ENCODE peak calls at places on chromosomes 1 and 21, in four cellular contexts. Q is stomach, X is PC-3, V is heart left ventricle. A is an unnamed sample.

GRCh38 chr1:27097484-27097917 is 57.4 kb downstream of the SLC9A1 start:
- DNase-seq in Q (peak; percentile 82), X (peak; percentile 86), V (peak; percentile 83), A (peak; percentile 87)

GRCh38 chr1:239947789-239948188 is 143.9 kb upstream of the FMN2 start:
- DNase-seq in Q (no peak), X (peak; percentile 53), V (no peak), A (no peak)

GRCh38 chr1:177181631-177182291 is 11.0 kb downstream of the BRINP2 start:
- DNase-seq in Q (peak; percentile 62), X (peak; percentile 78), V (peak; percentile 72), A (peak; percentile 83)

GRCh38 chr21:26846036-26846931 is 1.1 kb upstream of the ADAMTS1 start:
- DNase-seq in Q (peak; percentile 56), X (peak; percentile 69), V (peak; percentile 92), A (peak; percentile 85)

GRCh38 chr1:160429125-160429551 is 28.8 kb downstream of the VANGL2 start:
- DNase-seq in Q (peak; percentile 50), X (no peak), V (no peak), A (no peak)

GRCh38 chr1:94083653-94084052 is 37.3 kb downstream of the ABCA4 start:
- DNase-seq in Q (no peak), X (no peak), V (no peak), A (no peak)

GRCh38 chr1:109975718-109976117 is 8.8 kb upstream of the AHCYL1 start:
- DNase-seq in Q (no peak), X (peak; percentile 83), V (no peak), A (no peak)

GRCh38 chr1:177983824-177984528 is 14.1 kb upstream of the SEC16B start:
- DNase-seq in Q (no peak), X (peak; percentile 8), V (no peak), A (peak; percentile 77)

GRCh38 chr1:112369389-112370285 is 26.4 kb upstream of the CTTNBP2NL start:
- DNase-seq in Q (peak; percentile 89), X (peak; percentile 92), V (peak; percentile 93), A (peak; percentile 92)

GRCh38 chr21:25772680-25773079 is 37.9 kb downstream of the GABPA start:
- DNase-seq in Q (no peak), X (peak; percentile 11), V (no peak), A (no peak)

GRCh38 chr1:87149166-87150065 is 179.3 kb upstream of the LMO4 start:
- DNase-seq in Q (no peak), X (peak; percentile 58), V (no peak), A (no peak)

GRCh38 chr1:165381745-165382530 is 25.4 kb upstream of the LMX1A start:
- DNase-seq in Q (no peak), X (peak; percentile 9), V (no peak), A (no peak)

GRCh38 chr1:23367791-23368561 is 1.7 kb downstream of the ZNF436 start:
- DNase-seq in Q (peak; percentile 98), X (peak; percentile 98), V (peak; percentile 99), A (peak; percentile 99)
- TF ChIP-seq CTCF in Q (no peak), X (no peak), V (no peak), A (no peak)

GRCh38 chr1:83704350-83704749 is 294.6 kb downstream of the TTLL7 start:
- DNase-seq in Q (no peak), X (peak; percentile 4), V (no peak), A (no peak)
- TF ChIP-seq CTCF in Q (no peak), X (no peak), V (no peak), A (no peak)

DNA sequence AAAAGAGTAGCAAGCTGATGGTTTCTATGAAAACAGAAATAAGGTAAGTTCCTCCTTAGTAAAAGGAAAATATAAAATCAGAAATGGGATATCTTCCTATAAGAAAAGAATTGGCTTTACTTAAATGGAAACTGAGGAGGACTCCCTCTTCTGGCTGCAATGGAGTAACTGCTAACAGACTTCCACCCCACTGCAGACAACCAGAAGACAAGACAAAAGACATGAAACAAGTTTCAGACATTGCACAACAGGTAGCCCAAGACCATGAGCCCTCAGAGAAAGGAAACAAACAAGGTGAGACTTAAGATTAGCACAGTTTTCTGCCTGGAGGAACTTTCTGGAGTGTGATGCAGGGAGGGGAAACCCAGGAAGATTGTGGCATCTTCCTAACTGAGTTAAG is 17.0 kb upstream of the OLFML2B start:
- DNase-seq in Q (no peak), X (peak; percentile 58), V (no peak), A (no peak)
- TF ChIP-seq CTCF in Q (no peak), X (peak; percentile 80), V (no peak), A (no peak)

GRCh38 chr1:54404939-54405880 is 984 bp downstream of the SSBP3 start:
- DNase-seq in Q (peak; percentile 48), X (peak; percentile 18), V (peak; percentile 69), A (peak; percentile 39)
- TF ChIP-seq CTCF in Q (no peak), X (peak; percentile 17), V (no peak), A (no peak)

DNA sequence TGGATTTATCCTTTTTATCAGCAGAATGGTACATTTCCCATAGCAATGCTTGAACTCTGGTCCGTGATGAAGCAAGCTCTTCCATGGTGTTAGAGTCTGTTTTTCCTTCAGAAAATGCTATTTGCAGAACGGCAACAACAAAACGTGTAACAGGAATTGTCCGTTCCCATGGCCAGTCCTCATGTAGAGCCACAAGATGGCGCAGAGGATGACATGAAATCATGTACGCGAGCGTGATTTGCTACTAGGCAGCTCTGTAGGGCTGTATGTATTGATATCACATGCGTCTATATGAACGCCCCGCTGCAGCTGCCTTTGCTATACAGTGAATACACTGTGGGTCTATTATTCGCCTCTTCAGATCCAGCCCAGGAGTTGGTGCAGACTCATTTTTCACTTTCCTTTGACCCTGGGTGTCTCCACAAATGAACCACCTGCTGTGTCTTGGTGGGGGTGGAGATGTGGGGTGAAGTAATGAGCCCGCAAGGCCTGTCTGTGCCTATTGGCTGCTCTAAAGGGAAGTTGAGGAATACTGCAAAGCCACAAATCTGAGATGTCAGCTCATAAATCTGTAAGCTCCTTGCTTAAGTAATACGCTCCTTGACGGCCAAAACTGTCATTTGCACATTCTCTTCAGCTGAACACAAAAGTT is 361.5 kb downstream of the KIF26B start:
- DNase-seq in Q (no peak), X (peak; percentile 63), V (no peak), A (no peak)
- TF ChIP-seq CTCF in Q (no peak), X (peak; percentile 76), V (no peak), A (no peak)

DNA sequence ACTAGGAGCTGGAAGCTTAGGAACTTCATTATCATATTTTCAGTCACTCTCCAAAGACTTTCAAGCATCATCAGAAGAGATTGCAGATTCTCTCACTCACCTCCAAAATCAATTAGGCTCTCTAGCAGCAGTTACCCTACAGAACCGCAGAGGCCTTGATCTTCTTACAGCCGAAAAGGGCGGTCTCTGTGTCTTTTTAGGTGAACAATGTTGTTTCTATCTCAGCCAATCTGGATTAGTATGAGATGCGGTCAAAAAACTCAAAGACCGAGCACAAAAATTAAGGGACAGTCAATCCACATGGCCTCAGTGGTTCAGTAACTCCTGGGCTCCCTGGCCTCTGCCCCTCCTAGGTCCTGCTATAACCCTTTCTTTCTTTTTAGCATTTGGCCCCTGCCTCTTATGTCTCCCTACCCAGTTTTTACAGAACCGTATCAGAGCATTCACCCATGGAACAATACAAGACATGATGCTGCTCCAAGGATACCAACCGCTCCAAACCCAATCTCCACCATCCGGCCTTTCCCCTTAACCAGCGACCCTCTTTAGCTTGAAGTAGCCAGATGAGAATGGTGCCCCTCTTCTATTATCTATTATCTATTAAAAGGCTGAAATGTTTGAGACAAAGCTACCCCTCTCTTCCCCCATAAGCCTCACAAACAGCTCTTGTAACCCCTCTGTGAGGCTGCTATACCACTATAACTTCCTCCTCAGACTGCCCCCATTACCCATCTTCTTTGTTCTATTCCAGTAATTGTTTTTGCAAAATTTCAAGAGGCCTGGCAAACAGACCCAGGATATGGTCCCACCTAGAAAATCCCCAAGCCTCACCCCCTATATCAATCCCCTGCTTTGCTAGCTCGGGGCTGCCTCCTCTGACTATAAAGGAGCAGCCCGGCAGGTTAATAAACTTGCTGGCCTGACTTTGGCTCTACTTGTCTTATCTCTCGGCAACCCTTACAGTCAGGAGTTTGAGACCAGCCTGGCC is 18.7 kb upstream of the CA6 start:
- DNase-seq in Q (no peak), X (no peak), V (no peak), A (no peak)
- TF ChIP-seq CTCF in Q (no peak), X (no peak), V (no peak), A (no peak)

GRCh38 chr1:91500756-91501526 is at the start of gene CDC7:
- DNase-seq in Q (peak; percentile 83), X (peak; percentile 87), V (peak; percentile 95), A (peak; percentile 95)
- TF ChIP-seq CTCF in Q (no peak), X (peak; percentile 62), V (peak; percentile 11), A (no peak)

GRCh38 chr1:88936223-88936523 is 44.8 kb upstream of the GTF2B start:
- DNase-seq in Q (no peak), X (no peak), V (no peak), A (no peak)
- TF ChIP-seq CTCF in Q (no peak), X (no peak), V (no peak), A (no peak)

GRCh38 chr1:6601049-6601864 is 1.4 kb downstream of the KLHL21 start:
- DNase-seq in Q (peak; percentile 83), X (peak; percentile 100), V (peak; percentile 76), A (peak; percentile 76)

GRCh38 chr1:6603424-6603850 is 768 bp upstream of the KLHL21 start:
- DNase-seq in Q (peak; percentile 61), X (peak; percentile 62), V (no peak), A (peak; percentile 52)

GRCh38 chr1:6602669-6603423 is at the start of gene KLHL21:
- DNase-seq in Q (peak; percentile 89), X (peak; percentile 97), V (peak; percentile 96), A (peak; percentile 89)

GRCh38 chr1:6601865-6602668 is 602 bp downstream of the KLHL21 start:
- DNase-seq in Q (peak; percentile 61), X (peak; percentile 57), V (peak; percentile 74), A (peak; percentile 90)

DNA sequence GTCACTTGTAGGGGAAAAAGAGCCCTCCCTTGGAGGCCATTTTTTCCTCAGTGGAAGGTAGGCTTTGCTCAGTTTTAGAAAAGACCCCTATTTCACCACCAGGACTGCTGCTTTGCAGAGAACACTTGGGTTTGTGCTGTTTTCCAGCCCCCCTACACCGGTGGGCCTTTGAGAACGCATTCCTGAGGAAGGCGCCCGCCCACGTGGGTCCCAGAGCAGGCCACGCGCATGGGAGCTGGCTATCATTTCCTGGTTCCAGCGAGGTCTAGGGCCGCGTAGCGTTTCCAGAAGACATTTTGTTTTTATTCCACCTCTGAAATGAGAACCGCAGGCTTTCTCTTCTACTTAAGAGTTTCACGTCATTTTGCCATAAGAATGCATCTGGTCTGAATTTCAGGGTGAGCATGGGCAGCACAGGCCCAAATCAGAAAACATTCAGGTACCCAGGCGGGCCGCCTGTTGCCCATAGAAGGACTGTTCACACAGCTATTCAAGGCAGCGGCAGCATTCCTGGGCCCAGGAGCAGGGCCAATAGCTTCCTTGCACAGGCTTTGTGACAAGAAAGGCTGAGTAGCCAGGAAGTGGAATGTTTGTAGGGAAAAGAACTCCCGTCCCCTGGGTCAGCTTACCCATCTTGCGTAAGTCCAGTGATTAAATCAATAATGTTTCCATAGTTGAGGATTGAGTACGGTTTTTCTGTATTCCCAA is 1.3 kb upstream of the KLHL21 start:
- DNase-seq in Q (peak; percentile 84), X (peak; percentile 38), V (peak; percentile 82), A (no peak)
- TF ChIP-seq CTCF in Q (no peak), X (no peak), V (no peak), A (no peak)

A was measured in pancreas.